ENCODE peak calls at places on chromosomes 4 and X, in five cellular contexts. U, S, H, P and Q are unnamed samples.

GRCh38 chr4:38356686-38357085 is 307.3 kb upstream of the KLF3 start:
- DNase-seq in H (no peak), P (no peak), U (no peak), S (no peak), Q (no peak)

GRCh38 chr4:130747842-130748241 is 1651.9 kb downstream of the C4orf33 start:
- DNase-seq in P (no peak), S (peak), H (peak), U (no peak), Q (no peak)

GRCh38 chrX:154010330-154011087 is 9.2 kb downstream of the IRAK1 start:
- DNase-seq in P (no peak), H (peak), U (no peak), S (no peak), Q (no peak)

GRCh38 chrX:4550018-4550417 is 836.6 kb upstream of the PRKX start:
- DNase-seq in S (no peak), H (no peak), P (no peak), U (no peak), Q (no peak)

GRCh38 chr4:152684007-152684406 is 4.2 kb upstream of the TMEM154 start:
- DNase-seq in P (no peak), H (no peak), U (no peak), S (no peak), Q (no peak)

GRCh38 chrX:6679988-6680387 is 145.1 kb upstream of the VCX3A start:
- DNase-seq in P (no peak), S (no peak), U (no peak), H (no peak), Q (no peak)

GRCh38 chrX:2823795-2824386 is 4.8 kb upstream of the GYG2 start:
- DNase-seq in P (no peak), U (no peak), H (no peak), S (no peak), Q (no peak)

GRCh38 chr4:98377626-98378025 is 116.4 kb downstream of the RAP1GDS1 start:
- DNase-seq in H (peak), U (no peak), S (peak), P (no peak), Q (no peak)

GRCh38 chrX:55057691-55058249 is 17.1 kb upstream of the PAGE2B start:
- DNase-seq in H (peak), P (no peak), U (no peak), S (peak), Q (peak)

GRCh38 chrX:22934640-22935039 is 65.1 kb upstream of the DDX53 start:
- DNase-seq in U (no peak), H (no peak), P (no peak), S (no peak), Q (no peak)

GRCh38 chr4:5955201-5955821 is 62.4 kb upstream of the CRMP1 start:
- DNase-seq in U (no peak), S (no peak), P (no peak), H (no peak), Q (no peak)

GRCh38 chr4:83631066-83631465 is 95.2 kb downstream of the GPAT3 start:
- DNase-seq in U (no peak), H (peak), S (peak), P (no peak), Q (no peak)

GRCh38 chr4:88900432-88900831 is 156.6 kb downstream of the FAM13A start:
- DNase-seq in P (no peak), H (peak), S (peak), U (no peak), Q (no peak)

GRCh38 chr4:76703123-76703490 is 194.8 kb downstream of the SOWAHB start:
- DNase-seq in H (no peak), P (no peak), S (no peak), U (no peak), Q (no peak)

GRCh38 chr4:22552802-22553201 is 36.9 kb upstream of the ADGRA3 start:
- DNase-seq in S (peak), P (no peak), U (no peak), H (no peak), Q (no peak)

GRCh38 chr4:112938461-112939058 is 110.9 kb upstream of the ANK2 start:
- DNase-seq in U (no peak), S (peak), H (peak), P (no peak), Q (no peak)

GRCh38 chr4:110198472-110199419 is at the start of gene ELOVL6:
- DNase-seq in P (peak), H (peak), U (no peak), S (peak), Q (peak)

GRCh38 chrX:44012484-44013096 is 39.4 kb upstream of the NDP start:
- DNase-seq in H (peak), U (no peak), P (no peak), S (peak), Q (peak)

GRCh38 chr4:182280439-182281111 is 37.4 kb downstream of the TENM3 start:
- DNase-seq in H (peak), S (peak), P (no peak), U (no peak), Q (no peak)

GRCh38 chr4:180669637-180670036 is 1573.6 kb upstream of the TENM3 start:
- DNase-seq in U (no peak), H (no peak), P (no peak), S (peak), Q (no peak)

GRCh38 chrX:30308263-30309138 is 689 bp downstream of the NR0B1 start:
- DNase-seq in P (no peak), S (no peak), H (peak), U (no peak), Q (no peak)
- TF ChIP-seq CTCF in P (no peak), S (peak), H (peak), U (no peak), Q (no peak)

DNA sequence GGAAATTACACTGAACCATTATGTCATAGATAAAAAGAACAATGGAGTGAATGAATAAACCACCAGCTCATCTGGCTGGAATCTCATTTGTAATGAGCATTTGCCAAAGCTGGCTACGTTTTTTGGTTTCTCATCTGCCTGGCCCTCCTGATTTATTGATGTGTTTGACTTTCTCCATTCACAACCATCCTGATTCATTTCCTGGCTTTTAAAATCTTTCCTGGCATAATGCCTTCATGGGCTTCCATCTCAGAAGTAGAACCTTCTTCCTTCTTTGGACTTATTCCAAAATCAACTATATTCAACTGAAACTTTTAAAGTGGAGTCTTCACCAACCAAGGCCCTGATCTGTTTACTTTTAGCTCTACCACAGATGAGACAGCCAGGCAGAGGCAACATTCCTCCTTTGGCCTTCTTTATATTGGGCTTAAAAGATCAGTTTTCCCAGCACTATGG is 36.0 kb upstream of the ARSJ start:
- DNase-seq in P (no peak), S (peak), U (no peak), H (peak), Q (no peak)
- TF ChIP-seq CTCF in P (no peak), S (no peak), U (no peak), H (no peak), Q (no peak)

GRCh38 chr4:99947190-99947578 is 766 bp upstream of the DNAJB14 start:
- DNase-seq in U (no peak), P (no peak), H (peak), S (no peak), Q (no peak)

GRCh38 chr4:99945718-99946345 is 586 bp downstream of the DNAJB14 start:
- DNase-seq in U (no peak), P (no peak), S (peak), H (peak), Q (no peak)

GRCh38 chr4:99943904-99944437 is 2.4 kb downstream of the DNAJB14 start:
- DNase-seq in S (no peak), P (no peak), H (no peak), U (no peak), Q (no peak)

GRCh38 chr4:99947608-99948007 is 1.2 kb upstream of the DNAJB14 start:
- DNase-seq in P (no peak), U (no peak), H (no peak), S (no peak), Q (no peak)

GRCh38 chr4:99946346-99947189 is at the start of gene DNAJB14:
- DNase-seq in U (peak), P (peak), H (peak), S (peak), Q (peak)
- TF ChIP-seq CTCF in U (no peak), P (no peak), H (no peak), S (no peak), Q (no peak)

GRCh38 chr4:122003335-122003734 is 51.5 kb upstream of the TRPC3 start:
- DNase-seq in S (no peak), P (no peak), U (no peak), H (peak), Q (no peak)
- TF ChIP-seq CTCF in S (peak), P (no peak), U (no peak), H (peak), Q (peak)

DNA sequence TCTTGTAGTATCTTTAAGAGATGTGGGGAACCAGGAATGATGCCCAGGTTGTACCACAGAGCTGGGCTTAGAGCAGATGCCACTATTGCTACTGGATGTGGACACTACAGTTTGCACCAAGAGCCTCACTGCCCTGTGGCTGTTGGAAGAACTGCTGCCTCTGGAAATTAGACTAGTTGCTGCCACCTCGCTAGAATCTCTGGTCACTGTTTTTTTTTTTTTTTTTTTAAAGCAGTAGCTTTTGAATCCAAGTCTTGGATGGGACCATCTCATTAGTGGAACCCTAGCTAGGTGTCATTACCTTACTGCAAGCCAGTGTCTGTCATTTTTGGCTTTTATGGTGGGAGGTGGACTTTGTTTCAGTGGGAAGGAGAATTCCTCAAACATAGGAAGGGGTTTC is 105.5 kb downstream of the ARHGAP10 start:
- DNase-seq in P (no peak), U (no peak), S (no peak), H (no peak), Q (no peak)
- TF ChIP-seq CTCF in P (no peak), U (no peak), S (peak), H (no peak), Q (no peak)

DNA sequence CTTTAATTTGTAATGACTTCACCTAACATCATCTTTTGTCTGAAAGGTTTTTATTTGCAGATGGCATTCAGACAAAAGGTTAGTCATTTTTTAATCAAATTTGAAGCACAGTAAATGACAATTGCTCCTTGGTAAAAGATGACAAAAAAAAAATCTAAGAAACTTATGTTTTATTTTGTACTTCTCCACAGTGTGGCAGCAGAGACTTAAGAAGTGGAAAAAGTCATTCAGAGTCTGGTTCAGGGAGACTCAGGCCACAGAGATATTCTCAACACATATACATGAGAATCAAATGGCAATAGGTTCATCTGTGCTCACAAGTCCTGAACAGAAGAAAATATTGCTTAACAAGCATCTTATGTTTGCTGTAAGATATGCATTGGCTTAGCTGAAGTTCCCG is 436.2 kb downstream of the KCNIP4 start:
- DNase-seq in U (no peak), S (peak), H (peak), P (no peak), Q (no peak)
- TF ChIP-seq CTCF in U (no peak), S (peak), H (peak), P (no peak), Q (peak)

DNA sequence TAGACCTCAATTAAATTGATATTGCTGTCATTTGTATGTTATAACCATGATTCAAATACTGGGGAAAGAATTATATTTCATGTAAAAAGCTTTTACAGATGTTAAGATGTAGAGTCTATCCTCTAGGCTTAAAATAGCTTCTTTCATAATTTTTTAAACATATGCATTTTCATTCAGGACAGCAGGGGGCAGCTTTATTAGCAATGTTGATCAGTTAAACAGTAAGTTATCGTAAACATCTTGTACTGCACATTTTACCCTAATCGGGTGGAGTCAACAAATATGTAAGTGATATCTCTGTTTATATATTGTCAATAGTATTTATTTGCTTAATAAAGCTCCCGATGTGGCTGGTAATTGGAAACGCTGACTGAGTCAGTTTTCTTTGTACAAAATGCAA is 142.5 kb upstream of the MED14 start:
- DNase-seq in S (peak), H (peak), U (no peak), P (no peak), Q (no peak)
- TF ChIP-seq CTCF in S (peak), H (peak), U (no peak), P (no peak), Q (peak)